ENCODE peak calls at places on chromosomes 5 and 9, in ten cellular contexts. One of them, this sample, is unnamed.

GRCh38 chr5:138824924-138825863 is 49.9 kb downstream of the LRRTM2 start:
- DNase-seq in fibroblast of the conjunctiva: no peak
- DNase-seq in activated CD8-positive, alpha-beta memory T cell treated with anti-CD3 and anti-CD28 coated beads, Interleukin-2, amount 50 U/mL, for 48 hours: no peak
- DNase-seq in T-helper 1 cell: no peak
- DNase-seq in WTC11: no peak
- DNase-seq in amniotic stem cell: no peak
- DNase-seq in neuronal stem cell: no peak
- DNase-seq in adipocyte: peak
- DNase-seq in GM06990: peak
- DNase-seq in HTR-8/SVneo: peak
- DNase-seq in this sample: no peak

GRCh38 chr5:167934561-167934971 is 356.9 kb upstream of the WWC1 start:
- DNase-seq in fibroblast of the conjunctiva: peak
- DNase-seq in activated CD8-positive, alpha-beta memory T cell treated with anti-CD3 and anti-CD28 coated beads, Interleukin-2, amount 50 U/mL, for 48 hours: no peak
- DNase-seq in T-helper 1 cell: no peak
- DNase-seq in WTC11: no peak
- DNase-seq in amniotic stem cell: no peak
- DNase-seq in neuronal stem cell: no peak
- DNase-seq in adipocyte: no peak
- DNase-seq in GM06990: no peak
- DNase-seq in HTR-8/SVneo: no peak
- DNase-seq in this sample: no peak

GRCh38 chr9:72292874-72293607 is 72.0 kb downstream of the ZFAND5 start:
- DNase-seq in fibroblast of the conjunctiva: peak
- DNase-seq in activated CD8-positive, alpha-beta memory T cell treated with anti-CD3 and anti-CD28 coated beads, Interleukin-2, amount 50 U/mL, for 48 hours: no peak
- DNase-seq in T-helper 1 cell: no peak
- DNase-seq in WTC11: no peak
- DNase-seq in amniotic stem cell: no peak
- DNase-seq in neuronal stem cell: no peak
- DNase-seq in adipocyte: peak
- DNase-seq in GM06990: no peak
- DNase-seq in HTR-8/SVneo: peak
- DNase-seq in this sample: no peak

GRCh38 chr5:131634996-131635754 is at the start of gene RAPGEF6:
- DNase-seq in fibroblast of the conjunctiva: peak
- DNase-seq in activated CD8-positive, alpha-beta memory T cell treated with anti-CD3 and anti-CD28 coated beads, Interleukin-2, amount 50 U/mL, for 48 hours: peak
- DNase-seq in T-helper 1 cell: peak
- DNase-seq in WTC11: peak
- DNase-seq in amniotic stem cell: peak
- DNase-seq in neuronal stem cell: peak
- DNase-seq in adipocyte: peak
- DNase-seq in GM06990: peak
- DNase-seq in HTR-8/SVneo: peak
- DNase-seq in this sample: peak

GRCh38 chr5:167839065-167839464 is 452.4 kb upstream of the WWC1 start:
- DNase-seq in fibroblast of the conjunctiva: no peak
- DNase-seq in activated CD8-positive, alpha-beta memory T cell treated with anti-CD3 and anti-CD28 coated beads, Interleukin-2, amount 50 U/mL, for 48 hours: no peak
- DNase-seq in T-helper 1 cell: no peak
- DNase-seq in WTC11: no peak
- DNase-seq in amniotic stem cell: no peak
- DNase-seq in neuronal stem cell: no peak
- DNase-seq in adipocyte: no peak
- DNase-seq in GM06990: no peak
- DNase-seq in HTR-8/SVneo: peak
- DNase-seq in this sample: no peak

GRCh38 chr9:11206925-11207324 is 594.1 kb upstream of the PTPRD start:
- DNase-seq in fibroblast of the conjunctiva: no peak
- DNase-seq in activated CD8-positive, alpha-beta memory T cell treated with anti-CD3 and anti-CD28 coated beads, Interleukin-2, amount 50 U/mL, for 48 hours: no peak
- DNase-seq in T-helper 1 cell: no peak
- DNase-seq in WTC11: no peak
- DNase-seq in amniotic stem cell: no peak
- DNase-seq in neuronal stem cell: no peak
- DNase-seq in adipocyte: no peak
- DNase-seq in GM06990: no peak
- DNase-seq in HTR-8/SVneo: no peak
- DNase-seq in this sample: no peak

GRCh38 chr9:19119241-19119640 is 8.1 kb downstream of the PLIN2 start:
- DNase-seq in fibroblast of the conjunctiva: no peak
- DNase-seq in activated CD8-positive, alpha-beta memory T cell treated with anti-CD3 and anti-CD28 coated beads, Interleukin-2, amount 50 U/mL, for 48 hours: no peak
- DNase-seq in T-helper 1 cell: no peak
- DNase-seq in WTC11: no peak
- DNase-seq in amniotic stem cell: no peak
- DNase-seq in neuronal stem cell: no peak
- DNase-seq in adipocyte: no peak
- DNase-seq in GM06990: no peak
- DNase-seq in HTR-8/SVneo: no peak
- DNase-seq in this sample: no peak

GRCh38 chr5:97078958-97079357 is 63.5 kb downstream of the LIX1 start:
- DNase-seq in fibroblast of the conjunctiva: no peak
- DNase-seq in activated CD8-positive, alpha-beta memory T cell treated with anti-CD3 and anti-CD28 coated beads, Interleukin-2, amount 50 U/mL, for 48 hours: no peak
- DNase-seq in T-helper 1 cell: no peak
- DNase-seq in WTC11: no peak
- DNase-seq in amniotic stem cell: no peak
- DNase-seq in neuronal stem cell: no peak
- DNase-seq in adipocyte: peak
- DNase-seq in GM06990: no peak
- DNase-seq in HTR-8/SVneo: no peak
- DNase-seq in this sample: no peak

GRCh38 chr5:59005934-59006701 is 423.2 kb downstream of the RAB3C start:
- DNase-seq in fibroblast of the conjunctiva: no peak
- DNase-seq in activated CD8-positive, alpha-beta memory T cell treated with anti-CD3 and anti-CD28 coated beads, Interleukin-2, amount 50 U/mL, for 48 hours: no peak
- DNase-seq in T-helper 1 cell: no peak
- DNase-seq in WTC11: no peak
- DNase-seq in amniotic stem cell: no peak
- DNase-seq in neuronal stem cell: no peak
- DNase-seq in adipocyte: no peak
- DNase-seq in GM06990: no peak
- DNase-seq in HTR-8/SVneo: no peak
- DNase-seq in this sample: no peak

GRCh38 chr9:34252670-34253459 is 74.0 kb downstream of the UBAP1 start:
- DNase-seq in fibroblast of the conjunctiva: peak
- DNase-seq in activated CD8-positive, alpha-beta memory T cell treated with anti-CD3 and anti-CD28 coated beads, Interleukin-2, amount 50 U/mL, for 48 hours: peak
- DNase-seq in T-helper 1 cell: peak
- DNase-seq in WTC11: peak
- DNase-seq in amniotic stem cell: peak
- DNase-seq in neuronal stem cell: peak
- DNase-seq in adipocyte: peak
- DNase-seq in GM06990: no peak
- DNase-seq in HTR-8/SVneo: no peak
- DNase-seq in this sample: peak

GRCh38 chr9:752201-752600 is 89.3 kb upstream of the DMRT1 start:
- DNase-seq in fibroblast of the conjunctiva: peak
- DNase-seq in activated CD8-positive, alpha-beta memory T cell treated with anti-CD3 and anti-CD28 coated beads, Interleukin-2, amount 50 U/mL, for 48 hours: no peak
- DNase-seq in T-helper 1 cell: no peak
- DNase-seq in WTC11: no peak
- DNase-seq in amniotic stem cell: peak
- DNase-seq in neuronal stem cell: no peak
- DNase-seq in adipocyte: peak
- DNase-seq in GM06990: no peak
- DNase-seq in HTR-8/SVneo: peak
- DNase-seq in this sample: no peak

GRCh38 chr5:181173420-181174342 is 26.3 kb downstream of the OR2V2 start:
- DNase-seq in fibroblast of the conjunctiva: peak
- DNase-seq in activated CD8-positive, alpha-beta memory T cell treated with anti-CD3 and anti-CD28 coated beads, Interleukin-2, amount 50 U/mL, for 48 hours: peak
- DNase-seq in T-helper 1 cell: no peak
- DNase-seq in WTC11: peak
- DNase-seq in amniotic stem cell: no peak
- DNase-seq in neuronal stem cell: no peak
- DNase-seq in adipocyte: no peak
- DNase-seq in GM06990: peak
- DNase-seq in HTR-8/SVneo: no peak
- DNase-seq in this sample: no peak

GRCh38 chr5:16577677-16578076 is 39.1 kb downstream of the RETREG1 start:
- DNase-seq in fibroblast of the conjunctiva: no peak
- DNase-seq in activated CD8-positive, alpha-beta memory T cell treated with anti-CD3 and anti-CD28 coated beads, Interleukin-2, amount 50 U/mL, for 48 hours: peak
- DNase-seq in T-helper 1 cell: no peak
- DNase-seq in WTC11: no peak
- DNase-seq in amniotic stem cell: no peak
- DNase-seq in neuronal stem cell: no peak
- DNase-seq in adipocyte: no peak
- DNase-seq in GM06990: no peak
- DNase-seq in HTR-8/SVneo: no peak
- DNase-seq in this sample: no peak

GRCh38 chr9:16257604-16258003 is 612.9 kb downstream of the BNC2 start:
- DNase-seq in fibroblast of the conjunctiva: no peak
- DNase-seq in activated CD8-positive, alpha-beta memory T cell treated with anti-CD3 and anti-CD28 coated beads, Interleukin-2, amount 50 U/mL, for 48 hours: no peak
- DNase-seq in T-helper 1 cell: no peak
- DNase-seq in WTC11: no peak
- DNase-seq in amniotic stem cell: no peak
- DNase-seq in neuronal stem cell: no peak
- DNase-seq in adipocyte: peak
- DNase-seq in GM06990: no peak
- DNase-seq in HTR-8/SVneo: no peak
- DNase-seq in this sample: peak

GRCh38 chr5:78647411-78647818 is 1.2 kb downstream of the LHFPL2 start:
- DNase-seq in fibroblast of the conjunctiva: no peak
- DNase-seq in activated CD8-positive, alpha-beta memory T cell treated with anti-CD3 and anti-CD28 coated beads, Interleukin-2, amount 50 U/mL, for 48 hours: no peak
- DNase-seq in T-helper 1 cell: no peak
- DNase-seq in WTC11: no peak
- DNase-seq in amniotic stem cell: no peak
- DNase-seq in neuronal stem cell: no peak
- DNase-seq in adipocyte: peak
- DNase-seq in GM06990: peak
- DNase-seq in HTR-8/SVneo: peak
- DNase-seq in this sample: peak